ENCODE peak calls at places on chromosomes 11 and 22, in seven cellular contexts. One of them, this sample, is unnamed.

GRCh38 chr11:108734956-108735559 is 70.2 kb downstream of the DDX10 start:
- DNase-seq in H1: no peak
- DNase-seq in GM12878: no peak
- DNase-seq in HCT116: peak; percentile 8
- DNase-seq in K562: peak; percentile 56
- DNase-seq in SK-N-SH: peak; percentile 1
- DNase-seq in HepG2: peak; percentile 21
- DNase-seq in this sample: no peak

GRCh38 chr11:128692750-128693578 is 908 bp upstream of the FLI1 start:
- DNase-seq in SK-N-SH: peak; percentile 63
- DNase-seq in HCT116: no peak
- DNase-seq in K562: no peak
- DNase-seq in GM12878: no peak
- DNase-seq in H1: no peak
- DNase-seq in HepG2: no peak
- DNase-seq in this sample: no peak

GRCh38 chr22:39518996-39519680 is 1.2 kb upstream of the ATF4 start:
- DNase-seq in H1: no peak
- DNase-seq in GM12878: no peak
- DNase-seq in SK-N-SH: peak; percentile 47
- DNase-seq in HCT116: no peak
- DNase-seq in K562: peak; percentile 62
- DNase-seq in HepG2: no peak
- DNase-seq in this sample: peak; percentile 41

GRCh38 chr11:86688398-86689179 is 16.2 kb upstream of the ME3 start:
- DNase-seq in H1: no peak
- DNase-seq in SK-N-SH: no peak
- DNase-seq in K562: no peak
- DNase-seq in GM12878: peak; percentile 24
- DNase-seq in HepG2: no peak
- DNase-seq in HCT116: no peak
- DNase-seq in this sample: no peak

GRCh38 chr11:59247535-59248227 is 35.0 kb upstream of the MPEG1 start:
- DNase-seq in HepG2: no peak
- DNase-seq in H1: no peak
- DNase-seq in HCT116: no peak
- DNase-seq in K562: no peak
- DNase-seq in SK-N-SH: no peak
- DNase-seq in GM12878: no peak
- DNase-seq in this sample: no peak

GRCh38 chr11:71447791-71448256 is 369 bp downstream of the DHCR7 start:
- DNase-seq in GM12878: no peak
- DNase-seq in HCT116: no peak
- DNase-seq in H1: no peak
- DNase-seq in K562: peak; percentile 39
- DNase-seq in HepG2: no peak
- DNase-seq in SK-N-SH: peak; percentile 79
- DNase-seq in this sample: peak; percentile 35

GRCh38 chr11:112085822-112086421 is 634 bp downstream of the TIMM8B start:
- DNase-seq in H1: no peak
- DNase-seq in GM12878: no peak
- DNase-seq in SK-N-SH: peak; percentile 55
- DNase-seq in K562: peak; percentile 53
- DNase-seq in HepG2: no peak
- DNase-seq in HCT116: no peak
- DNase-seq in this sample: peak; percentile 54

GRCh38 chr11:102640946-102641345 is 15.8 kb upstream of the MMP20 start:
- DNase-seq in GM12878: no peak
- DNase-seq in H1: no peak
- DNase-seq in HCT116: no peak
- DNase-seq in SK-N-SH: no peak
- DNase-seq in K562: no peak
- DNase-seq in HepG2: peak; percentile 73
- DNase-seq in this sample: no peak

GRCh38 chr11:101031713-101032112 is 97.9 kb downstream of the PGR start:
- DNase-seq in HCT116: no peak
- DNase-seq in H1: no peak
- DNase-seq in SK-N-SH: no peak
- DNase-seq in GM12878: no peak
- DNase-seq in K562: no peak
- DNase-seq in HepG2: no peak
- DNase-seq in this sample: no peak

GRCh38 chr11:109697140-109697843 is 275.3 kb downstream of the C11orf87 start:
- DNase-seq in K562: peak; percentile 43
- DNase-seq in SK-N-SH: peak; percentile 35
- DNase-seq in HepG2: peak; percentile 23
- DNase-seq in HCT116: peak; percentile 23
- DNase-seq in GM12878: no peak
- DNase-seq in H1: peak; percentile 19
- DNase-seq in this sample: peak; percentile 7

GRCh38 chr22:22248878-22249277 is 4.3 kb downstream of the VPREB1 start:
- DNase-seq in H1: no peak
- DNase-seq in K562: no peak
- DNase-seq in HepG2: no peak
- DNase-seq in SK-N-SH: no peak
- DNase-seq in GM12878: no peak
- DNase-seq in HCT116: no peak
- DNase-seq in this sample: no peak

GRCh38 chr11:22752908-22753310 is 76.7 kb downstream of the SVIP start:
- DNase-seq in HepG2: no peak
- DNase-seq in K562: peak; percentile 74
- DNase-seq in HCT116: no peak
- DNase-seq in H1: no peak
- DNase-seq in GM12878: no peak
- DNase-seq in SK-N-SH: no peak
- DNase-seq in this sample: peak; percentile 12

GRCh38 chr11:111942826-111943225 is 5.7 kb downstream of the DIXDC1 start:
- DNase-seq in HepG2: no peak
- DNase-seq in SK-N-SH: no peak
- DNase-seq in HCT116: no peak
- DNase-seq in K562: no peak
- DNase-seq in H1: no peak
- DNase-seq in GM12878: no peak
- DNase-seq in this sample: no peak

GRCh38 chr11:119432484-119433368 is 9.8 kb upstream of the THY1 start:
- DNase-seq in HepG2: no peak
- DNase-seq in K562: no peak
- DNase-seq in GM12878: no peak
- DNase-seq in HCT116: no peak
- DNase-seq in SK-N-SH: peak; percentile 56
- DNase-seq in H1: no peak
- DNase-seq in this sample: no peak
- TF ChIP-seq JUND in HepG2: no peak
- TF ChIP-seq JUND in K562: no peak
- TF ChIP-seq JUND in GM12878: no peak
- TF ChIP-seq JUND in HCT116: no peak
- TF ChIP-seq JUND in SK-N-SH: peak; percentile 82
- TF ChIP-seq JUND in H1: no peak
- TF ChIP-seq JUND in this sample: no peak

DNA sequence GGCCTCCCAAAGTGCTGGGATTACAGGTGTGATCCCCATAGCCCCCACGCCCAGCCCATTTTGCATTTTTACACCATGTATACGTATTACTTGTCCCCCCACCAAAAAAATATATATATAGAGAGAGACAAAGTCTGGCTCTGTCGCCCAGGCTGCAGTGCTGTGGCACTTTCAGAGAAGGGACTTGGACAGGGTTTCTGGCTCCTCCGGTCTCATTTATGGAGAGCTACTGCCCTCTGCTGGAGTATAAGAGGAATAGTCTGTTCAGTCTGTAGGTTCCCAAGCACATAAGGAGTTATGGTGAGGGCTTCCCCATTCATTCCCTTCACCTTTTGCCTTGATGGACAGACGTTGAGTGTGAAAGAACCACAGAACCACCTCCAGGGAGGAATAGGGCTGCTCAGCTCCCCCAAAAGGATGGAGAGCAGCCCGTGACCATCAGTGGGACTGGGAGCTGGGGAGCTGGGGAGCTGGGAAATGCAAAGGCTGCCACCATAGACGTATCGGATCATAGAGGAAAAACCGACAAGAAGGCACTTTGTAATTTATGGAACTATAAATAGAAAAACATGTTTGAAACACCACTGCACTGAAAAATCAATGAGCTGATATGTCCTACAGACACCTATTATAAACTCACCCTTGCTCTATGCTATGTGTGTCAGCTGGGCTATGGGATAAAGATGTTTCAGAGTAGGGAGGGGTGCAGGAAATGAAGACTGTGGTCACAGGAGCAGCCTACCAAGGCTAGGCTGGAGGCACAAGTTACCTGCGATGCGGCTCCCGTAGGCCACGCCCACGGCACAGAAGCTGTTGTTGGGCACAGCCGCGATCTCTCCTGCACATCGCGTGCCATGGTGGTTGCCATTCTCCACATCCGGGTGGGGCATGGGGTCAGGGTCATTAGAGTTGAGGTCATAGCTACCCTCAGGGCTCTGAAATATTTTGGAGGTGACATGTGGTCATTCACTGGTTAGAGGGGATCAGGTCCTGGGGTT is 5.2 kb downstream of the PCSK7 start:
- DNase-seq in GM12878: peak; percentile 35
- DNase-seq in H1: no peak
- DNase-seq in SK-N-SH: peak; percentile 84
- DNase-seq in HepG2: peak; percentile 81
- DNase-seq in HCT116: peak; percentile 65
- DNase-seq in K562: peak; percentile 87
- DNase-seq in this sample: peak; percentile 91
- TF ChIP-seq JUND in GM12878: no peak
- TF ChIP-seq JUND in H1: no peak
- TF ChIP-seq JUND in SK-N-SH: no peak
- TF ChIP-seq JUND in HepG2: no peak
- TF ChIP-seq JUND in HCT116: no peak
- TF ChIP-seq JUND in K562: no peak
- TF ChIP-seq JUND in this sample: no peak

GRCh38 chr11:18834754-18835466 is 43.3 kb upstream of the PTPN5 start:
- DNase-seq in GM12878: no peak
- DNase-seq in HCT116: no peak
- DNase-seq in SK-N-SH: no peak
- DNase-seq in HepG2: no peak
- DNase-seq in H1: no peak
- DNase-seq in K562: no peak
- DNase-seq in this sample: no peak
- TF ChIP-seq JUND in GM12878: no peak
- TF ChIP-seq JUND in HCT116: no peak
- TF ChIP-seq JUND in SK-N-SH: no peak
- TF ChIP-seq JUND in HepG2: no peak
- TF ChIP-seq JUND in H1: no peak
- TF ChIP-seq JUND in K562: no peak
- TF ChIP-seq JUND in this sample: no peak

GRCh38 chr11:57529012-57529411 is 1.5 kb downstream of the TIMM10 start:
- DNase-seq in GM12878: no peak
- DNase-seq in HepG2: no peak
- DNase-seq in HCT116: no peak
- DNase-seq in H1: no peak
- DNase-seq in SK-N-SH: no peak
- DNase-seq in K562: no peak
- DNase-seq in this sample: no peak

GRCh38 chr11:57530596-57531507 is at the start of gene TIMM10:
- DNase-seq in HCT116: peak; percentile 99
- DNase-seq in H1: peak; percentile 98
- DNase-seq in SK-N-SH: peak; percentile 88
- DNase-seq in K562: peak; percentile 98
- DNase-seq in HepG2: peak; percentile 99
- DNase-seq in GM12878: peak; percentile 95
- DNase-seq in this sample: peak; percentile 95

GRCh38 chr11:57530215-57530595 is 349 bp downstream of the TIMM10 start:
- DNase-seq in HepG2: no peak
- DNase-seq in K562: no peak
- DNase-seq in H1: no peak
- DNase-seq in GM12878: no peak
- DNase-seq in HCT116: no peak
- DNase-seq in SK-N-SH: no peak
- DNase-seq in this sample: no peak

GRCh38 chr11:57523419-57523818 is 7.1 kb downstream of the TIMM10 start:
- DNase-seq in K562: no peak
- DNase-seq in HepG2: no peak
- DNase-seq in SK-N-SH: no peak
- DNase-seq in GM12878: no peak
- DNase-seq in H1: no peak
- DNase-seq in HCT116: no peak
- DNase-seq in this sample: no peak

DNA sequence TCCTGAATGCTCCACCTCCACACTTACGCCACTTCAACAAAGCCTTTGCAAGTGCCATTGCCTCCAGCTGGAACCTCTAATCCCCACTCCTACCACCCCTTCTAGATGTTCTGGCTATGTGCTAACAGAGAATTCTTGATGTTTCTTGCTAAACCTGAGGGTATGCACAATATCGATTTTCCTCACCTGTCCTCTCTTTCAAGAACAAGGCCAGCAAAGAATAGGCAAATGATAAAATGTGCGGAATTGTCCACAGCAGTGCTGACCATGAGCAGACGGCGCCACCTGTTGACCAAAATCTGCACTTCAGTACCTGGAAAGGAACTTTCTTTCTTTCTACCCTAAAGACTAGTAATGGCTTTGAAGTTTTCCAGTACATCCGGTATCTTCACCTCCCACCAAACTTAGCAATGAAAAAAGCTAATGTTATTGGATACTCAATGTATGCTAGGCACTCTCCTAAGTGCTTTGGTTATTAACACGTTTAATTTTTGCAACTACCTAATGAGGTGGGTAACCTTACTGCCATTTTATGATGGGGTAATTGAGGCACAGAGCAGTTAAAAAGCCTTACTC is 3.4 kb downstream of the TIMM10 start:
- DNase-seq in HCT116: peak; percentile 32
- DNase-seq in SK-N-SH: peak; percentile 52
- DNase-seq in GM12878: no peak
- DNase-seq in K562: peak; percentile 83
- DNase-seq in H1: no peak
- DNase-seq in HepG2: peak; percentile 64
- DNase-seq in this sample: no peak
- TF ChIP-seq JUND in HCT116: no peak
- TF ChIP-seq JUND in SK-N-SH: no peak
- TF ChIP-seq JUND in GM12878: no peak
- TF ChIP-seq JUND in K562: no peak
- TF ChIP-seq JUND in H1: no peak
- TF ChIP-seq JUND in HepG2: no peak
- TF ChIP-seq JUND in this sample: no peak

GRCh38 chr11:14189874-14190273 is 169.1 kb downstream of the RRAS2 start:
- DNase-seq in K562: no peak
- DNase-seq in H1: no peak
- DNase-seq in GM12878: no peak
- DNase-seq in HCT116: no peak
- DNase-seq in HepG2: no peak
- DNase-seq in SK-N-SH: no peak
- DNase-seq in this sample: no peak
- TF ChIP-seq JUND in K562: no peak
- TF ChIP-seq JUND in H1: no peak
- TF ChIP-seq JUND in GM12878: no peak
- TF ChIP-seq JUND in HCT116: no peak
- TF ChIP-seq JUND in HepG2: no peak
- TF ChIP-seq JUND in SK-N-SH: no peak
- TF ChIP-seq JUND in this sample: no peak

DNA sequence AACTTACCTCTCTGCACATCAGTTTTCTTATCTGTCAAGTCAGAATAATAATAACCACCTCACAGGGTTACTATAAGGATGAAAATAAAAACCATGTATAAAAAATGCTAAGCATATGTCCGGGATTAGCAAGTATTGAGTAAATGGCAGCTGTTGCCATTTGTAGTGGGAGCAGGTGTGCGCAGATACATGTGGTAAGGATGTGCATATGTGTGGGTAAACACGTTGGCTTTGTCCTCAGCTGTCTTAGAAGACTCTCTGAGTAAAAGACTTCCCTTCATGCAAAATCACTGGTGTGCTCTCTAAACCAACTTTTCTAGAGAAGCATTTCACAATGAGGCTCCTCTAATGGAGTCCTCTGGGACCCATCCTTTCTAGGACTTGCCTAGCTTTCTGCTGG is 62.3 kb downstream of the NELL1 start:
- DNase-seq in HCT116: no peak
- DNase-seq in H1: no peak
- DNase-seq in GM12878: no peak
- DNase-seq in K562: no peak
- DNase-seq in HepG2: no peak
- DNase-seq in SK-N-SH: no peak
- DNase-seq in this sample: no peak
- TF ChIP-seq JUND in HCT116: no peak
- TF ChIP-seq JUND in H1: no peak
- TF ChIP-seq JUND in GM12878: no peak
- TF ChIP-seq JUND in K562: no peak
- TF ChIP-seq JUND in HepG2: no peak
- TF ChIP-seq JUND in SK-N-SH: no peak
- TF ChIP-seq JUND in this sample: no peak